ENCODE peak calls at places on chromosomes 3 and 15, in six cellular contexts. U is IMR-90, C is mesendoderm, D is H1, G is mesenchymal stem cell, Y is trophoblast cell. I is an unnamed sample.

GRCh38 chr3:40317061-40317676 is 7.7 kb downstream of the EIF1B start:
- DNase-seq in U (peak; percentile 71), C (peak; percentile 73), D (no peak), G (peak; percentile 76), Y (peak; percentile 72), I (peak; percentile 50)

GRCh38 chr3:11005686-11006256 is 13.2 kb downstream of the SLC6A1 start:
- DNase-seq in U (peak; percentile 6), C (no peak), D (no peak), G (no peak), Y (no peak), I (no peak)

GRCh38 chr3:152474585-152474984 is 205.9 kb downstream of the MBNL1 start:
- DNase-seq in U (peak; percentile 84), C (peak; percentile 75), D (no peak), G (peak; percentile 83), Y (peak; percentile 93), I (no peak)

GRCh38 chr3:127140501-127141460 is 52.1 kb upstream of the PRR23E start:
- DNase-seq in U (no peak), C (no peak), D (no peak), G (no peak), Y (no peak), I (no peak)

GRCh38 chr3:181711325-181712135 is at the start of gene SOX2:
- DNase-seq in U (peak; percentile 4), C (peak; percentile 88), D (peak; percentile 83), G (peak; percentile 47), Y (peak; percentile 23), I (peak; percentile 95)

GRCh38 chr15:93980149-93980911 is 251.0 kb upstream of the MCTP2 start:
- DNase-seq in U (no peak), C (no peak), D (no peak), G (peak; percentile 52), Y (no peak), I (no peak)

GRCh38 chr3:29363110-29363509 is 82.2 kb downstream of the RBMS3 start:
- DNase-seq in U (no peak), C (no peak), D (no peak), G (no peak), Y (no peak), I (no peak)

GRCh38 chr3:178504128-178504527 is 32.1 kb upstream of the KCNMB2 start:
- DNase-seq in U (no peak), C (no peak), D (no peak), G (no peak), Y (no peak), I (no peak)

GRCh38 chr3:37536033-37536432 is 325.6 kb upstream of the CTDSPL start:
- DNase-seq in U (no peak), C (no peak), D (no peak), G (no peak), Y (no peak), I (no peak)

GRCh38 chr3:52892625-52893311 is 4.6 kb downstream of the STIMATE start:
- DNase-seq in U (no peak), C (peak; percentile 7), D (no peak), G (no peak), Y (peak; percentile 16), I (no peak)

GRCh38 chr3:100155590-100155989 is 41.3 kb upstream of the FILIP1L start:
- DNase-seq in U (no peak), C (no peak), D (no peak), G (no peak), Y (no peak), I (no peak)

GRCh38 chr3:174945276-174945675 is 86.1 kb downstream of the NAALADL2 start:
- DNase-seq in U (no peak), C (no peak), D (no peak), G (no peak), Y (no peak), I (no peak)

GRCh38 chr15:69140306-69140705 is 20.1 kb upstream of the GLCE start:
- DNase-seq in U (no peak), C (no peak), D (no peak), G (no peak), Y (no peak), I (no peak)

GRCh38 chr3:40417845-40418543 is 31.0 kb downstream of the ENTPD3 start:
- DNase-seq in U (no peak), C (no peak), D (no peak), G (no peak), Y (peak; percentile 86), I (no peak)

GRCh38 chr3:31571325-31571724 is 38.6 kb downstream of the STT3B start:
- DNase-seq in U (no peak), C (no peak), D (no peak), G (no peak), Y (no peak), I (no peak)

GRCh38 chr3:34361921-34362320 is 563.5 kb downstream of the PDCD6IP start:
- DNase-seq in U (no peak), C (no peak), D (no peak), G (no peak), Y (peak; percentile 37), I (no peak)

GRCh38 chr15:53716909-53717878 is 42.3 kb downstream of the WDR72 start:
- DNase-seq in U (no peak), C (peak; percentile 14), D (no peak), G (no peak), Y (peak; percentile 17), I (no peak)

DNA sequence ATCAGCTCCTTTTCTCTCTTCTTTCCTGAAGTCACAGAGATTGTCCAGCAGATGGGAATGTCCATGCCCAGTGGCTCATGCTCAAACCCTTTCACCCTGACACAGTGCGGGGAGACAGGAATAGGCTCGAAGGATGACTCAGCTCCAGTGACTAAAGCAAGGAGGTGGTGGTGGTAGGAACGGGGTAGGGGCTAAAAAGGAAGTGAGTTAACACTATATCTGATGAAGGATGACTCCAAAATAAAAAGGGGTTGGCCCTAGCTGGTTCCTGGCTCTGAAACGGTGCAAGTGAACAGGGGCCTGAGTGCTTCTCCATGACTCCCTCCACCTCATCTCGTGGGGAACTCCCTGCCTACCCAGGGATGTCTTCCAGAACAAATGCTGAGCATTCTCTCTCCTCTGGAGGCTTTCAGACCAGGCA is 167.4 kb upstream of the LPP start:
- DNase-seq in U (peak; percentile 96), C (peak; percentile 57), D (no peak), G (peak; percentile 91), Y (peak; percentile 79), I (no peak)
- H4K8ac ChIP-seq in U (no peak overlapping the region), C (no peak overlapping the region), D (no peak overlapping the region), G (no peak overlapping the region), Y (no peak overlapping the region), I (no peak overlapping the region)

GRCh38 chr3:172562881-172563835 is 39.9 kb upstream of the TNFSF10 start:
- DNase-seq in U (peak; percentile 86), C (no peak), D (no peak), G (peak; percentile 98), Y (peak; percentile 81), I (no peak)
- H3K4me3 ChIP-seq in U (no peak overlapping the region), C (no peak overlapping the region), D (no peak overlapping the region), G (peak overlapping the region; percentile 39), Y (no peak overlapping the region), I (no peak overlapping the region)

GRCh38 chr15:26235148-26235769 is 372.1 kb upstream of the ATP10A start:
- DNase-seq in U (no peak), C (peak; percentile 51), D (peak; percentile 71), G (no peak), Y (no peak), I (peak; percentile 65)

DNA sequence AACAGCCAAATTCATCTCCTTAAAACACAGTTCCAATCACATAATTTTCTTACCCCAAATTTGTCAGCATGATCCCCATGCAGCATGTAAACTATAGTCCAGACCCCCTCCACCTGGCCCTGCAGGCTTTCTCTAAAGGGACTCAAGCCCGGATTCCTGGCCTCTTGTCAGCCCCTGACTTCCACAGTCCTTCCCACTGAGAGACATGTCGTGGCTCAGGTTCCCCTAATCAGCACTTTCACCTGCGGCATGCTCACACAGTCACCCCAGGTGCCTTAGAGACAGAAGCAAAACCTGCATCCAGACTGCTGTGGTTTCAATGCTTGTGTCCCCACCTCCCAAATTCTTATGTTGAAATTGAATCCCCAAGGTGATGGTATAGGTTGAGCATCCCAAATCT is 372.7 kb upstream of the ATP10A start:
- DNase-seq in U (no peak), C (no peak), D (peak; percentile 57), G (no peak), Y (no peak), I (no peak)
- H4K8ac ChIP-seq in U (no peak overlapping the region), C (no peak overlapping the region), D (no peak overlapping the region), G (no peak overlapping the region), Y (no peak overlapping the region), I (no peak overlapping the region)

DNA sequence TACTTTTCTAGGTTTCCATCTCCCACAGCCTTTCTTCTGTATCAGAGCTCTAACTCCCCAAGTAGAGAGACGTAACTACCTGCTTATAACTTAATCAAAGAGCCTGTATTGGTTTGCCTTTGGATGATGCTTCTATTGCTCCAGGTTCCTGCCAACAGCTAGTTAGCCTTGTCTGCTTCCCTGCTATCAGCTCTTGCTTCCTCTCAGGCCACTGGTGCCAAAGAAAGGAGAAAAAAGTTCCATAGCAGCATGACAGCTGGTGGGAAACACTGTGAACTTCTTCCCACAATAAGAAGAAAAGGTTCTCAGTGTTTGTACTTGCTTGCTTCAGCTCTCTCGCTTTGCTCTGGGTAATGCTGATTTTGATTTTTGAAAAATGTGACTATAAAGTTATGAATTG is 206.6 kb downstream of the GBE1 start:
- DNase-seq in U (peak; percentile 40), C (peak; percentile 7), D (no peak), G (peak; percentile 11), Y (no peak), I (no peak)
- H3K4me3 ChIP-seq in U (no peak overlapping the region), C (no peak overlapping the region), D (no peak overlapping the region), G (no peak overlapping the region), Y (no peak overlapping the region), I (no peak overlapping the region)

DNA sequence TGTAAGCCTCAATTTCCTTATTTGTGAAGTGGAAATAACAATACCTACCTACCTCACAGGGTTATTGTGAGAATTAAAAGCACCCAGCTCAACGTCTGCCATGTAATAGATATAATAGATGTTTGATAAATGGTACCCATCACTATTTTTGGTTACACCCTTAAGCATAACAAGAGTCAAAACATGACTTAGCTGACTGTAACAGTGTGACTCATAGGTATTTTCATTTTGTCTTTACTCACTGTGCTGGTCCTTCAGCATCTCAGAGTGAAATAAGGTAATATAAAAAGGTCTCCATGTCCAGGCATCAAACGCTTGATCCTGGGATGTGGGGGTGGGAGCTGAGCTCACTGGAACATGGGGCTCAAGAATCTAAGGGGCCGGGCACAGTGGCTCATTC is 3.1 kb downstream of the CPLX3 start:
- DNase-seq in U (peak; percentile 22), C (no peak), D (no peak), G (no peak), Y (no peak), I (no peak)
- H4K8ac ChIP-seq in U (no peak overlapping the region), C (no peak overlapping the region), D (no peak overlapping the region), G (no peak overlapping the region), Y (no peak overlapping the region), I (no peak overlapping the region)

GRCh38 chr3:67405193-67405592 is 249.2 kb downstream of the SUCLG2 start:
- DNase-seq in U (no peak), C (no peak), D (no peak), G (no peak), Y (no peak), I (no peak)
- H3K4me3 ChIP-seq in U (no peak overlapping the region), C (no peak overlapping the region), D (no peak overlapping the region), G (no peak overlapping the region), Y (no peak overlapping the region), I (no peak overlapping the region)

DNA sequence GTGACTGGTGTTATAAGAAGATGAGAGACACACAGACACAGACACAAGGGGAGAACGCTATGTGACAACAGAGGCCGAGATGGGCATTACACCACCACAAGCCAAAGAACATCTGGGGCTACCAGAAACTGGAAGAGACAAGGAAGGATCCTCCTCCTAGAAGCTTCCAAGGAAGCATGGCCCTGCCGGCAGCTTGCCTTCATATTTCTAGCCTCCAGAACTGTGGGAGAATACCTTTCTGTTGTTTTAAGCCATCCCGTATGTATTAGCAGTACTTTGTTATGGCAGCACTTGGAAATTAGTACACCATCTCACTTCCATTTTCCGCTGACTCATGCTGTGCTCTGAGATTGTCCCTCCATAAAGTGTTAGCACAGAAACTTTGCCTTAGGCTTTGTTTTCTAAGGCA is 38.7 kb upstream of the CA12 start:
- DNase-seq in U (peak; percentile 43), C (peak; percentile 52), D (no peak), G (peak; percentile 48), Y (peak; percentile 26), I (no peak)
- H4K8ac ChIP-seq in U (no peak overlapping the region), C (no peak overlapping the region), D (no peak overlapping the region), G (no peak overlapping the region), Y (no peak overlapping the region), I (no peak overlapping the region)

I was measured in neuronal stem cell.